ENCODE peak calls at places on chromosomes 3 and 15, in seven cellular contexts. One of them, this sample, is unnamed.

GRCh38 chr3:105032541-105032940 is 334.2 kb upstream of the ALCAM start:
- DNase-seq in cardiac muscle cell: no peak
- DNase-seq in stomach: peak
- DNase-seq in fibroblast of pulmonary artery: no peak
- DNase-seq in lower lobe of right lung: no peak
- DNase-seq in psoas muscle: no peak
- DNase-seq in fibroblast of mammary gland: no peak
- DNase-seq in this sample: no peak

GRCh38 chr3:112127522-112128494 is 5.2 kb downstream of the GCSAM start:
- DNase-seq in stomach: no peak
- DNase-seq in cardiac muscle cell: no peak
- DNase-seq in psoas muscle: no peak
- DNase-seq in fibroblast of mammary gland: no peak
- DNase-seq in fibroblast of pulmonary artery: no peak
- DNase-seq in lower lobe of right lung: no peak
- DNase-seq in this sample: no peak

GRCh38 chr3:72633101-72633500 is 215.1 kb downstream of the SHQ1 start:
- DNase-seq in lower lobe of right lung: no peak
- DNase-seq in psoas muscle: no peak
- DNase-seq in stomach: no peak
- DNase-seq in fibroblast of mammary gland: peak
- DNase-seq in fibroblast of pulmonary artery: no peak
- DNase-seq in cardiac muscle cell: no peak
- DNase-seq in this sample: no peak

GRCh38 chr3:18189651-18190050 is 235.5 kb downstream of the SATB1 start:
- DNase-seq in lower lobe of right lung: no peak
- DNase-seq in fibroblast of pulmonary artery: no peak
- DNase-seq in fibroblast of mammary gland: peak
- DNase-seq in psoas muscle: no peak
- DNase-seq in cardiac muscle cell: peak
- DNase-seq in stomach: no peak
- DNase-seq in this sample: peak

GRCh38 chr15:69758810-69759410 is 306.3 kb downstream of the RPLP1 start:
- DNase-seq in cardiac muscle cell: peak
- DNase-seq in fibroblast of mammary gland: peak
- DNase-seq in stomach: peak
- DNase-seq in fibroblast of pulmonary artery: peak
- DNase-seq in psoas muscle: no peak
- DNase-seq in lower lobe of right lung: peak
- DNase-seq in this sample: no peak

GRCh38 chr3:55750525-55750924 is 263.4 kb upstream of the WNT5A start:
- DNase-seq in stomach: no peak
- DNase-seq in fibroblast of pulmonary artery: peak
- DNase-seq in lower lobe of right lung: peak
- DNase-seq in psoas muscle: no peak
- DNase-seq in cardiac muscle cell: peak
- DNase-seq in fibroblast of mammary gland: peak
- DNase-seq in this sample: peak

GRCh38 chr3:57464801-57465200 is 79.3 kb downstream of the DNAH12 start:
- DNase-seq in stomach: no peak
- DNase-seq in fibroblast of mammary gland: peak
- DNase-seq in lower lobe of right lung: no peak
- DNase-seq in cardiac muscle cell: peak
- DNase-seq in psoas muscle: no peak
- DNase-seq in fibroblast of pulmonary artery: peak
- DNase-seq in this sample: peak

GRCh38 chr3:55246016-55246415 is 241.1 kb downstream of the WNT5A start:
- DNase-seq in fibroblast of pulmonary artery: peak
- DNase-seq in cardiac muscle cell: peak
- DNase-seq in fibroblast of mammary gland: peak
- DNase-seq in lower lobe of right lung: no peak
- DNase-seq in psoas muscle: no peak
- DNase-seq in stomach: no peak
- DNase-seq in this sample: no peak

GRCh38 chr15:70318996-70319465 is 221.3 kb upstream of the TLE3 start:
- DNase-seq in stomach: no peak
- DNase-seq in fibroblast of pulmonary artery: peak
- DNase-seq in cardiac muscle cell: peak
- DNase-seq in lower lobe of right lung: no peak
- DNase-seq in fibroblast of mammary gland: peak
- DNase-seq in psoas muscle: peak
- DNase-seq in this sample: no peak

GRCh38 chr15:85430406-85431204 is 50.2 kb downstream of the AKAP13 start:
- DNase-seq in stomach: no peak
- DNase-seq in cardiac muscle cell: no peak
- DNase-seq in lower lobe of right lung: no peak
- DNase-seq in fibroblast of pulmonary artery: no peak
- DNase-seq in psoas muscle: no peak
- DNase-seq in fibroblast of mammary gland: no peak
- DNase-seq in this sample: peak

GRCh38 chr3:195081242-195081963 is 189.6 kb downstream of the XXYLT1 start:
- DNase-seq in fibroblast of mammary gland: no peak
- DNase-seq in psoas muscle: peak
- DNase-seq in stomach: peak
- DNase-seq in cardiac muscle cell: peak
- DNase-seq in fibroblast of pulmonary artery: peak
- DNase-seq in lower lobe of right lung: peak
- DNase-seq in this sample: no peak
- H3K4me3 ChIP-seq in fibroblast of mammary gland: no peak
- H3K4me3 ChIP-seq in psoas muscle: peak
- H3K4me3 ChIP-seq in stomach: no peak
- H3K4me3 ChIP-seq in cardiac muscle cell: no peak
- H3K4me3 ChIP-seq in fibroblast of pulmonary artery: no peak
- H3K4me3 ChIP-seq in lower lobe of right lung: no peak
- H3K4me3 ChIP-seq in this sample: no peak

DNA sequence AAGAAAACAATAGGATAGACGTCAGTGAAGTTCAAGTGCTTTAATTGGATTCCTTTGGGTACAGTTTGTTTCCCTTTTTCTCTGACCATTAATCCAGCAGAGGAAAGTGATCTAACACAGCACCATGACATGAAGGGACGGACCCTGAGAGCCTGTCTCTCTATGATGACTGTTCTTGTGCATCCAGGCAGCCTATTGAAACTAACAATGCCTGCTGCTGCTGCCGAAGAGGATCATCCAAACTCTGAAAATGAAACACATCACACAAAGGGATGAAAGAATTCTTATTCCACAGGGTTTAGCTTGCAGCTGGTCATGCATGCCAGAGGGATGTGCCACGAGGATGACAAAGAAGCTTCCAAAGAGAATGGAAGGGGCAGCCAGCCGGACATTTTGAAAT is 75.5 kb downstream of the ZBTB20 start:
- DNase-seq in psoas muscle: no peak
- DNase-seq in lower lobe of right lung: no peak
- DNase-seq in cardiac muscle cell: no peak
- DNase-seq in stomach: no peak
- DNase-seq in fibroblast of mammary gland: peak
- DNase-seq in fibroblast of pulmonary artery: peak
- DNase-seq in this sample: no peak
- H3K4me3 ChIP-seq in psoas muscle: peak
- H3K4me3 ChIP-seq in lower lobe of right lung: no peak
- H3K4me3 ChIP-seq in cardiac muscle cell: no peak
- H3K4me3 ChIP-seq in stomach: no peak
- H3K4me3 ChIP-seq in fibroblast of mammary gland: no peak
- H3K4me3 ChIP-seq in fibroblast of pulmonary artery: no peak
- H3K4me3 ChIP-seq in this sample: no peak

DNA sequence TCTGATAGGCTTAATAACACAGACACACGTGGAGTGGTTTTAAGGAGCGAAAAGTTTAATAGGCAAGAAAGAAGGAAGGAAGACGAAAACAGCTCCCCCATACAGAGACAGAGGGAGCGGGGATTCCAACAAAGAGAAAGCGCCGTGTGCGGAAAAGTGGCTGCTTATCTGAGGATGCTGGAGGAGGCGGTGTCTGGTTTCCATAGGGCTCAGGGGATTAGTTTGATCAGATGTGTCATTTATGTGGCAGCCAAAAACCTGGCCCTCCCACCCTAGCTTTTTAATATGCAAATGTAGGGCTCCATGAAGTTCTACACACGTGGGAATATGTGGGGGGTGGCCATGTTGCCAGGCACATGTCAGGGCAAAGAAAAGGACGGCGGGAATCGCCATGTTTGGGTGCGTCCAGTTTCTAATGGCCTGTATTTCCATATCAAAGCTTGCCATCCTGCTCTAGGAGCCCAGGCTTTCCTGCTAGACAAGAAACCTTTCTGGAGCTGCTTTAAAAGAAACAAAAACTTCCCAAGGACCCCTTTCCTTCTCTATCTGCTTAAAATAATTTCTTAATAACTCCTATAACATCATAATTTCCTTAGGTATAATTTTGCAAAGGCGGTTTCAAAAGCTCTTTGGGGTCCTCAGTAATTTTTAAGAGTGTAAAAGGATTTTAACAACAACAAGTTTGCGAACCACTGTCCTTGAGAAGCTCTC is 749 bp upstream of the ZNF589 start:
- DNase-seq in stomach: no peak
- DNase-seq in psoas muscle: no peak
- DNase-seq in lower lobe of right lung: no peak
- DNase-seq in fibroblast of mammary gland: no peak
- DNase-seq in cardiac muscle cell: no peak
- DNase-seq in fibroblast of pulmonary artery: no peak
- DNase-seq in this sample: no peak
- H3K4me3 ChIP-seq in stomach: peak
- H3K4me3 ChIP-seq in psoas muscle: peak
- H3K4me3 ChIP-seq in lower lobe of right lung: peak
- H3K4me3 ChIP-seq in fibroblast of mammary gland: no peak
- H3K4me3 ChIP-seq in cardiac muscle cell: peak
- H3K4me3 ChIP-seq in fibroblast of pulmonary artery: no peak
- H3K4me3 ChIP-seq in this sample: no peak

DNA sequence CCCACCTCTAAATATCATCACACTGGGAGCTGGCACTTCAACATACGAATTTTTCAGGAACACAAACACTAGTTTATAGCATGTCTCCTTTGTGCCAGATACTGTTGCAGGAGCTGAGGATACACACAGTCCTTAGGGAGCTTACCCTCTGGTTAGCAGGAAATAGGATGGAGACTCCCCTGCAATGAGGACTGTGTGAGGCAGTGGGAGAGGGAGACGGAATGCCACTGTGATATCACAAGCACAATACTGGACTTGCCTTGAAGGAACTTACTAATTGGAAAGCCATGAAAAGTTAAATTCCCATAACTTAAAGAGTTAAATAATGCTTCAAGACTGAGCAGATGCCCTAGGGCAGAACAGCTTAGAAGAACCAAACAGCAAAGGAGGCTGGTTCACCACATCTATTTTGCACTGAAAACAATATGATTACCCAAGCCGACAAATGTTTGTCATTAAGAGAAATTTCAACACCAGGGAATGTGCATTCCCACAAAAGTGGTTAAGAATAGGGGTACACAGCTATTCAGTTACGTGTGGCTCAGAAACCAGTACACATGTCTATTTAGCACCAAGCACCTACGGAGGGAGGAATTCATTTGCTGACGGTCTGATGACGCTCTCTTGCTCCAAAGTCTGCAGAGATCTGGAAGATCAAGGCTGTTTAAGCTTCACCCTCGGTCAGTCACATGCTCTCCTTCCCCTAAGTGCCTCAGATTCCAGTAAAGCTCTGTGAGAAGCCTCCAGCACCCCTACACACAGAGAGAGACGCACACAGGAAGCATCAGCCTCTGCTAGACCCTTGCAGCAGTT is 5.2 kb downstream of the TBC1D2B start:
- DNase-seq in psoas muscle: no peak
- DNase-seq in fibroblast of pulmonary artery: peak
- DNase-seq in stomach: no peak
- DNase-seq in lower lobe of right lung: no peak
- DNase-seq in cardiac muscle cell: peak
- DNase-seq in fibroblast of mammary gland: peak
- DNase-seq in this sample: peak
- H3K4me3 ChIP-seq in psoas muscle: peak
- H3K4me3 ChIP-seq in fibroblast of pulmonary artery: no peak
- H3K4me3 ChIP-seq in stomach: no peak
- H3K4me3 ChIP-seq in lower lobe of right lung: peak
- H3K4me3 ChIP-seq in cardiac muscle cell: no peak
- H3K4me3 ChIP-seq in fibroblast of mammary gland: no peak
- H3K4me3 ChIP-seq in this sample: no peak

DNA sequence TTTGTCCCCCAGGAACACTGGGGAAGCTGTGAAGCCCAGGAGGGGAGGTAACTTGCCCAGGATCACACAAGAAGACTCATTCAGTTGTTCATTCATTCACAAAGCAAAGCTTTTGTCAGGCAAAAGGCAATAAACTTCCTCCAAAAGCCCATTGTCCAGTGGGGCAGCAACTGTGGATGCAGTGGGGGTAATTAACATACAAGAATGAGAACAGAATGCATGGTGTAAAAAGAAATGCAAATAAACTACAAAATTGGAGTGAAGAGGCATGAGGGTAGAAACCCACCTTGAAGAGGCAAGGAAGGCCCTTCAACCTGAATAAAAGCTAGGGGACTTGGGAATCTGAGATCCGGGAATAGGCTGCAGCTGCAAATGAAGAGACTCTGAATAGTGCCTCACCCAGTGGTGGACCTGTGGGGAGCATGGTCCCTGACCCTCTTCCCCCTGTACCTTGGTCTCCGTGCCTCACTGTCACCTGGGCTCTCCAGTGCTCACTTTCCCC is 363.6 kb downstream of the CLSTN2 start:
- DNase-seq in cardiac muscle cell: no peak
- DNase-seq in fibroblast of mammary gland: no peak
- DNase-seq in psoas muscle: no peak
- DNase-seq in stomach: no peak
- DNase-seq in fibroblast of pulmonary artery: no peak
- DNase-seq in lower lobe of right lung: no peak
- DNase-seq in this sample: no peak
- H3K4me3 ChIP-seq in cardiac muscle cell: no peak
- H3K4me3 ChIP-seq in fibroblast of mammary gland: no peak
- H3K4me3 ChIP-seq in psoas muscle: no peak
- H3K4me3 ChIP-seq in stomach: no peak
- H3K4me3 ChIP-seq in fibroblast of pulmonary artery: no peak
- H3K4me3 ChIP-seq in lower lobe of right lung: no peak
- H3K4me3 ChIP-seq in this sample: no peak

DNA sequence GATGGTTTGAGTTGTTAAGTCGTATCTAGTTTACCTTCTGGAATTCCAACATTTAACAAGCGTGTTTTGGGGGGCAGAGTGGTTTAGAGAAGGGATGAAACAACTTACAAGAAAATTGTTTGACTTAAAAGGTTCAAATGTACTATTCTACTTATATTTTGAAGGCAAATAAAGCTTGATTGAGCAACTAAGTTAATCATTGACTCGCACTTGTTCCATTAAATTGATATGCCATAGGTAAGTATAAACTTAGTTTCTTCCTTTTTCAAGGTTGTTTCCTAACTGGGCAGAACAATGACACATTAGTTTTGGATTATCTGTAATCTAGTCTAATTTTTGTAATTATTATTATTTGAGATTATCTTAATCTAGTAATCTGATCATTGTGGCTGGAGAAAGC is 48.3 kb upstream of the CPNE4 start:
- DNase-seq in stomach: no peak
- DNase-seq in fibroblast of pulmonary artery: no peak
- DNase-seq in fibroblast of mammary gland: no peak
- DNase-seq in lower lobe of right lung: no peak
- DNase-seq in psoas muscle: no peak
- DNase-seq in cardiac muscle cell: no peak
- DNase-seq in this sample: no peak
- H3K4me3 ChIP-seq in stomach: no peak
- H3K4me3 ChIP-seq in fibroblast of pulmonary artery: no peak
- H3K4me3 ChIP-seq in fibroblast of mammary gland: no peak
- H3K4me3 ChIP-seq in lower lobe of right lung: no peak
- H3K4me3 ChIP-seq in psoas muscle: no peak
- H3K4me3 ChIP-seq in cardiac muscle cell: no peak
- H3K4me3 ChIP-seq in this sample: no peak

DNA sequence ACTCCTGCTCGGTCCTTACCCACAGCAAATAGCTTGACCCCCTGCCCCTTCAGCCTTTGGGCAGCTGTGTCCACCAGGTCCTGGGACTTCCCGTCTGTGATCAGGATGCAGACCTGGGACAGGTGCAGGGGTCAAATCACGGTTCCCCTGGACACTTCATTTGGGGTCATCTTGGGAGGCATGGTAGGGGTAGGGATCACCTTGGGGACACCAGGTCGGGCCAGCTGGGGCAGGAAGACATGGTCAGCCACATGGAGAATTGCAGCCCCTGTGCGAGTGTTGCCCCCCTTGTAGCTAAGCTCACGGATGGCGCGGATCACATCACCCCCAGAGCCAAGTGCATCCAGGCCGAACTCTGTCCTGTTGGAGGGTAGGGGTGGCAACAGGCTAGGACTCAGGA is 1.8 kb downstream of the COL7A1 start:
- DNase-seq in cardiac muscle cell: no peak
- DNase-seq in lower lobe of right lung: no peak
- DNase-seq in fibroblast of mammary gland: no peak
- DNase-seq in psoas muscle: no peak
- DNase-seq in stomach: no peak
- DNase-seq in fibroblast of pulmonary artery: no peak
- DNase-seq in this sample: no peak
- H3K4me3 ChIP-seq in cardiac muscle cell: no peak
- H3K4me3 ChIP-seq in lower lobe of right lung: no peak
- H3K4me3 ChIP-seq in fibroblast of mammary gland: no peak
- H3K4me3 ChIP-seq in psoas muscle: no peak
- H3K4me3 ChIP-seq in stomach: no peak
- H3K4me3 ChIP-seq in fibroblast of pulmonary artery: no peak
- H3K4me3 ChIP-seq in this sample: peak